ENCODE peak calls at places on chromosome 22, in six cellular contexts. X is astrocyte, N is cardiac muscle cell, R is pancreas, O is prostate gland, E is tibial artery. B is an unnamed sample.

GRCh38 chr22:33180371-33180770 is 122.2 kb upstream of the SYN3 start:
- DNase-seq in X (no peak), N (no peak), R (no peak), O (no peak), E (no peak), B (no peak)

GRCh38 chr22:41688365-41689211 is at the start of gene SNU13:
- DNase-seq in X (peak), N (peak), R (peak), O (peak), E (peak), B (peak)

GRCh38 chr22:49010086-49010863 is 817.4 kb downstream of the BRD1 start:
- DNase-seq in X (no peak), N (no peak), R (no peak), O (no peak), E (no peak), B (no peak)

GRCh38 chr22:25645964-25646363 is 81.5 kb downstream of the GRK3 start:
- DNase-seq in X (no peak), N (no peak), R (no peak), O (no peak), E (no peak), B (no peak)

GRCh38 chr22:49090061-49090852 is 737.4 kb downstream of the BRD1 start:
- DNase-seq in X (no peak), N (no peak), R (no peak), O (no peak), E (no peak), B (no peak)

GRCh38 chr22:42970029-42970428 is 44.9 kb downstream of the PACSIN2 start:
- DNase-seq in X (no peak), N (no peak), R (no peak), O (no peak), E (no peak), B (no peak)

GRCh38 chr22:49099496-49100124 is 728.1 kb downstream of the BRD1 start:
- DNase-seq in X (no peak), N (no peak), R (peak), O (no peak), E (peak), B (no peak)

GRCh38 chr22:25680949-25681348 is 61.0 kb upstream of the MYO18B start:
- DNase-seq in X (peak), N (no peak), R (no peak), O (no peak), E (no peak), B (no peak)

GRCh38 chr22:43013355-43014061 is 1.4 kb downstream of the PACSIN2 start:
- DNase-seq in X (peak), N (peak), R (peak), O (no peak), E (no peak), B (no peak)

GRCh38 chr22:43217285-43218030 is 30.5 kb upstream of the TTLL12 start:
- DNase-seq in X (no peak), N (no peak), R (no peak), O (no peak), E (no peak), B (no peak)

GRCh38 chr22:27602390-27602789 is 199.2 kb downstream of the MN1 start:
- DNase-seq in X (no peak), N (no peak), R (no peak), O (no peak), E (no peak), B (no peak)

DNA sequence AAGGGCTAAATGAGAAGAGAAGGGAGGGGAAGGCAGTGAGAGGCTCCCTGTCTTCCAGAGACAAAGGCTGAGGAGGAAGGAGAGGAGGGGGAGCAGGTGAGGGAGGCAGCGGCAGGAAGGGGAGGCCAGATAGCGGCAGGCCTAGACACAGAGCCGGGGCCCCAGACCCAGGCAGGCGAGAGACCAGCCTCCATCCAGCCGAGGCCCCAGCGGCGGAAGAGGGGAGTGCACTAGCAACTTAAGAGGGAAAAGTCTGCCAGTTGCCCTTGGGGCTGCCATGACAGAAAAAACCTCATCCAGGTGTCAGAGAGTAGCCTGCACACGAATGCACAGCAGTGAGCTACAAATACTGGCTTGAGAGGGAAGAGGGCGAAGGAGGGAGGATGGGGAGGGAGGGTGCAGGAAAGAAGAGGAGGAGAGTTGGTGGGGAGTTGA is 46.7 kb downstream of the IGLL1 start:
- DNase-seq in X (no peak), N (peak), R (no peak), O (no peak), E (peak), B (no peak)
- TF ChIP-seq CTCF in X (peak), N (peak), R (no peak), O (peak), E (no peak), B (peak)

GRCh38 chr22:35837328-35837727 is 119.7 kb downstream of the APOL5 start:
- DNase-seq in X (no peak), N (no peak), R (no peak), O (no peak), E (no peak), B (no peak)

GRCh38 chr22:35841907-35842518 is 124.3 kb downstream of the APOL5 start:
- DNase-seq in X (no peak), N (no peak), R (no peak), O (no peak), E (no peak), B (no peak)

GRCh38 chr22:35839811-35840739 is 122.4 kb downstream of the APOL5 start:
- DNase-seq in X (peak), N (peak), R (peak), O (peak), E (peak), B (peak)

GRCh38 chr22:35835998-35836691 is 118.5 kb downstream of the APOL5 start:
- DNase-seq in X (peak), N (peak), R (peak), O (peak), E (no peak), B (peak)

DNA sequence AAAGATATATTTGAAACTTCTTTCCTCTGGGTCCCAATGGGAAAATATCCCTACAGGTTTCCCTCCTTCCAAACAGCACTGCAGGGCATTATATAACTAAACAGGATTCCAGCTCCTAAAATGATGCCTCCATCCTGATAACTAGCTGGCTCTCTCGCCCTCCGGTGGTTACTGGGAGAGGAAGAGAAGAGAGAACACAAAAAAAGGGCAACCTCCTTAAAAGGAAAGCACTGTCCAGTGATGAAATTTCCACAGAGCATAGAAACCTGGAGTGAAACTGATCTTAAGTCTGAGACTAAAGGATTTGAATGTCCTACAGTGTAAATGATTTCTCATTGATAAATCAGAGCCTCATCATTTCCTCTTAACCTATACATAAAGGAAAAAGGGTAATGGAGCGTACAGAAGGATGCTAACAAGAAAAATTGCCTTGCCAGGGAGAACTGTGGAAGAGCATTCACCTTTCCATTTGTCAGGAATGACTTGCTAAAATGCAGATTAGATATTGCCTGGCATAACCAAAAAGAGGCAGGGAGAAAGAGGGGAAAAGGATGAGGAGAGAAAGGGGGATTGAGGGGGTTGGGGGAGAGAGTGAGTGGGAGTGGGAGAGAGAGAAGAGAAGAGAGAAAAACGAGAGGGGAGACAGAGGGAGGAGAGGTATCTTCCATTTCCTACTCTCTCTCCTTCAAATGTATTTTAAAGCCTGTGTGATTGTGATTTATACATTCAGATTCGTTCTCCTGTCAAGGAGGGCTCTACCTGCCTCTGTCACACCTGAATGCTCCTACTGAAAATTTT is 121.4 kb downstream of the APOL5 start:
- DNase-seq in X (peak), N (peak), R (no peak), O (peak), E (peak), B (peak)
- TF ChIP-seq CTCF in X (peak), N (peak), R (no peak), O (peak), E (peak), B (peak)

GRCh38 chr22:20762233-20762796 is 11.6 kb upstream of the SERPIND1 start:
- DNase-seq in X (no peak), N (no peak), R (no peak), O (no peak), E (no peak), B (no peak)
- TF ChIP-seq CTCF in X (no peak), N (no peak), R (no peak), O (no peak), E (no peak), B (no peak)

GRCh38 chr22:44247346-44247745 is 65.4 kb downstream of the SHISAL1 start:
- DNase-seq in X (no peak), N (no peak), R (no peak), O (no peak), E (no peak), B (no peak)

GRCh38 chr22:44244265-44244822 is 63.6 kb downstream of the PARVG start:
- DNase-seq in X (no peak), N (no peak), R (no peak), O (no peak), E (no peak), B (no peak)

GRCh38 chr22:44245438-44245837 is 64.7 kb downstream of the PARVG start:
- DNase-seq in X (no peak), N (no peak), R (no peak), O (no peak), E (no peak), B (no peak)

GRCh38 chr22:44246615-44247326 is 66.0 kb downstream of the SHISAL1 start:
- DNase-seq in X (no peak), N (no peak), R (no peak), O (no peak), E (no peak), B (no peak)

DNA sequence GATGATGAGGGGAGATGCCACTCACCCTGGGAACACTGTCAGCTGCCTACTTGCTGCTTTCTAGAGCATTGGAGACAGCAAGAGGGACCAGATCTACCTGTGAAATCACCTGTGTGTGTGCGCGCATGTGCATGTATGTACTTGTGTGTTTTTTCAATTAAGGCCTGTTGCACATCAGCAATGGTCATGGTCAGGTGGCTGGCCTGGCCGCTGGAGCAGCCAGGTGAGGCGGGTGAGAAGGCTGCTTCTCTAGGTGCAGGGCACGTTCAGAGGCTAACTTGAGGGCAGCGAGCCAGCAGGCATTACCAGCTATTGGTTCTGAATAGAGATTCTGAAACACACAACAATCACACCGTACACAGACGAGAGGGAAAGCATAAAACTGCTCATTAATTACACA is 65.1 kb downstream of the PARVG start:
- DNase-seq in X (no peak), N (no peak), R (no peak), O (no peak), E (no peak), B (no peak)
- TF ChIP-seq CTCF in X (no peak), N (no peak), R (no peak), O (no peak), E (no peak), B (no peak)

DNA sequence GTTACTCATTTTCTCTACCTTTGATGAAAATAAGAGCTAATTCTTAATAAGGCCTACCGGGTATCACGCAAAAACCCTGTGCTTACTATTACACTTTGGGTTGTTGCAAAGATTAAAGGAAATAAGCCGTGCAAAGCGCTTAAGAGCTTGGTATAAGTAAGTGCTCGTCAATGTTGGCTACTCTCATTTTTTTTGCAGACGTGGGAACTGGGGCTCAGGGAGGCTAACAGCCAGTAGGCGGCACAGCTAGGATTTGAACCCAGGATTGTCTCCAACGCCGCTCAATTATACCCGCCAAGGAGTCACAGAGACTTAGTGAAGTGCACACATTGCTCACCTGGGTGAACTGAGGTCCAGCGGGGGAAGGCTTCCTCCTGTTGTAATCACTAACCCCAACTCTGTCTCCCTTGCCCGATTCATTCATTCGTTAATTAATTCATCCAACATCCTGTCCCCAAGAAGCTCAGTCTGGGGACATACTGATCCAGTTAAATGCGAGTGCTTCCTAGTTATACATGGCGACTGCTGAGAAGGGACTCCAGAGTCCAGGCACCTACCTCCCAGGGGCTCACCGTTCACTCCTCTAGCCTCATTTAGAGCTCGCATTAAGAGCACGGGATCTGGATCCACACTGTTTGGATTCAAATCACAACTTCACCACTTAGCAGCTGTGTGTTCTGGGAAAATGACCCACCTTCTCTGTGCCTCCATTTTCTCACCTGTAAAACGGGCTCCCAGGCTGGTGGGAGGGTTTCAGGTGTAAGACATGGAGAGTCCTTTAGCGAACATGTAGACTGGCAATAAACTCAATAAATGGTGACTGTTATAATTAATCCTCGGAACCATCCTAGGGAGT is 869 bp upstream of the MTFP1 start:
- DNase-seq in X (no peak), N (no peak), R (no peak), O (no peak), E (no peak), B (no peak)
- TF ChIP-seq CTCF in X (no peak), N (no peak), R (no peak), O (no peak), E (no peak), B (no peak)

DNA sequence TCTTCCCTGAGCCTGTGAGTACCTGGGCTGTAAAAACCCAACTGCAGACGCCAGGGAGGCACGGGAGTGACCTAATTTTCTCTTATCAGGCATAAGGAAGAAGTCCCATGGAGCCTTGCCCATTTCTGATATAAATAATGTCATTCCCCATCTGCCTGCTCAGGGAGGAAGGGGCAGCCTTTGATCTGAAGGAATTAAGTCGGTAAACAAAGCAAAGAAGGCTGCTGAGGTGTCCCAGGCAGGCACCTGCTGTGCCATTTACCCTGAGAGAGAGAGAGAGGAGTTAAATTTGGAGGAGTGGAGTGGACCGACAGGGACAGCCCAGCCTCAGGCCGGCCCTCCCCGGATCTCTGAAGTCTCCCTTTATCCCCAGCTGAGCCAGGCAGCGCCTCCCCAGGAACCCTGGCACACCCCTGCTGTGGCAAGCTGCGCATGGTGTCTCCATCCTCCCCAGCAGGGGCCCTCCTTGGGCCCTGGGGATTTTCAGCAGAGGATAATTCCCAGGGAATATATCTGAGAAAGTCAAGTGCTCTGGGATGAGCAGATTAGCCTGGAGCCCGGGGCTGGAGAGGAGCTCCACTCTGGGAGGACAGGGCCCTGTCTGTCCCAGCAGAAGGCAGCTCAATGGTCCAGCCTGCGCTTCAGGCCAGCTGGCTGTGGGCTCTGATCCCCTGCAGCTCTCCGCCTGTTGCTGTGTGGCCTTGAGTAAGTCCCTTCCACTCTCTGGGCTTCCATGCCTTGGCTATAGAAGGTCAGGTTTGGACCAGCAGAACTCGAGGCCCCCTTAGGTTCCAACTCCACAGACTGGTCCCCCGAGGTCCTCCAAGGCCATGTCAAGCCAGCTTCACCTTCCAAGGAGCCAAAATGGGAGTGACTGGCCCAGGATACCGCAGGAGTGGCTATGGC is 17.5 kb upstream of the CABP7 start:
- DNase-seq in X (no peak), N (no peak), R (no peak), O (no peak), E (no peak), B (no peak)
- TF ChIP-seq CTCF in X (no peak), N (no peak), R (no peak), O (no peak), E (no peak), B (no peak)

GRCh38 chr22:50325444-50326224 is 1.2 kb downstream of the DENND6B start:
- DNase-seq in X (no peak), N (no peak), R (no peak), O (no peak), E (no peak), B (no peak)

GRCh38 chr22:50326225-50326958 is 420 bp downstream of the DENND6B start:
- DNase-seq in X (no peak), N (no peak), R (no peak), O (no peak), E (no peak), B (no peak)

GRCh38 chr22:50327711-50328019 is 853 bp upstream of the DENND6B start:
- DNase-seq in X (no peak), N (no peak), R (no peak), O (no peak), E (no peak), B (no peak)

GRCh38 chr22:50329236-50329635 is 2.4 kb upstream of the DENND6B start:
- DNase-seq in X (peak), N (peak), R (no peak), O (no peak), E (no peak), B (no peak)

DNA sequence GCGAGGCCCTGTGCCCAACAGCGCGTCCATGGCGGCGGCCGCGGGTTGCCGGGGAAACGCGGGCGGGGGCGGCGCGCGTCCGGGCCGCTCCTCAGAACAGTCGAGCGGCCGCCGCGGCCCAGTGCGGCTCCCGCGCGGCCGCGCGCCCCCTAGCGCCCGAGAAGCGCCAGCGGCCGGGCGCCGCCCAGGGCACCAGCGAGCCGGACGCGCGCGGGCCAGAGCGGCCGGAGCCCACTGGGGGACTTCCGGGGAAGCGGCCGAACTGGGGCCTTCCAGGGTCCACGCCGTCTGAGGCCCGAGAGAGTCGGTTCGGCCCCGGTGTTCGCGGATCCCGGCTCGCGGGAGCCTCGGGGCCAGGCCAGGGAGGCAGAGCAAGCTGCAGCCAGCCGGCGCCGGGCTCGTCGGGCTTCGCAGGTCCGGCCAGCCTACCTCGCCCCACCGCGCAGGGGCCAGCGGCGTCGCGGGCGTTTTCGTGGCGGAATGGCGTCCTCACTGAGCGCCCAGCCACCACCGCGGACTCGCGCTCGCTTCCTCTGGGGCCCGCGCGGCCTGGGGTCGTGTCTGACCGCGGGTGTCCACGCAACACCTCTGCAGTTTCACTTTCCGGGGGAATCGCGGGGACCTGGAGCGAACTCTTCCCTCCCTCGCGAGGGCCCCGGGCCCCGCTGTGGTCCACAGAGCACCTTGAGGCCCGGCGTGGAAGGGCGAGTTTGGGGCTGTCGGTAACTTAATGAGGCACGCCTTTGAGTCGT is at the start of gene DENND6B:
- DNase-seq in X (no peak), N (peak), R (peak), O (peak), E (peak), B (peak)
- TF ChIP-seq CTCF in X (peak), N (no peak), R (peak), O (peak), E (peak), B (no peak)